ENCODE peak calls at places on chromosomes 7 and 10, in nine cellular contexts. Z is WTC11, D is endodermal cell, X is RWPE1, H is coronary artery, T is colonic mucosa, Y is cardiac muscle cell, L is natural killer cell, J is upper lobe of right lung. W is an unnamed sample.

GRCh38 chr7:116574025-116574822 is 49.4 kb downstream of the CAV1 start:
- DNase-seq in Z (no peak), D (no peak), X (no peak), H (no peak), T (no peak), Y (no peak), L (no peak), J (no peak), W (no peak)

GRCh38 chr10:84826704-84827103 is 498.3 kb downstream of the CCSER2 start:
- DNase-seq in Z (no peak), D (peak), X (no peak), H (no peak), T (no peak), Y (no peak), L (no peak), J (no peak), W (no peak)

GRCh38 chr7:126228356-126229061 is 1024.2 kb downstream of the GRM8 start:
- DNase-seq in Z (no peak), D (no peak), X (no peak), H (no peak), T (no peak), Y (no peak), L (no peak), J (no peak), W (no peak)

GRCh38 chr10:119755446-119755845 is 29.6 kb downstream of the INPP5F start:
- DNase-seq in Z (no peak), D (no peak), X (no peak), H (no peak), T (no peak), Y (no peak), L (no peak), J (no peak), W (no peak)

GRCh38 chr10:126497672-126498071 is 109.4 kb upstream of the ADAM12 start:
- DNase-seq in Z (no peak), D (no peak), X (no peak), H (no peak), T (no peak), Y (no peak), L (no peak), J (no peak), W (no peak)

GRCh38 chr7:98816206-98816605 is 53.6 kb downstream of the TMEM130 start:
- DNase-seq in Z (no peak), D (no peak), X (no peak), H (peak), T (no peak), Y (no peak), L (no peak), J (no peak), W (no peak)

GRCh38 chr10:26857991-26858706 is 2.6 kb downstream of the ABI1 start:
- DNase-seq in Z (no peak), D (no peak), X (no peak), H (no peak), T (no peak), Y (peak), L (no peak), J (no peak), W (no peak)

GRCh38 chr10:79192677-79193003 is 123.9 kb downstream of the ZMIZ1 start:
- DNase-seq in Z (no peak), D (no peak), X (peak), H (no peak), T (no peak), Y (no peak), L (no peak), J (no peak), W (no peak)

GRCh38 chr7:83697814-83698530 is 49.0 kb upstream of the SEMA3E start:
- DNase-seq in Z (no peak), D (no peak), X (no peak), H (no peak), T (no peak), Y (no peak), L (no peak), J (no peak), W (no peak)

GRCh38 chr7:1844336-1844955 is 174.4 kb downstream of the ELFN1 start:
- DNase-seq in Z (peak), D (peak), X (no peak), H (no peak), T (no peak), Y (no peak), L (no peak), J (peak), W (no peak)

GRCh38 chr10:7826971-7827370 is 8.7 kb downstream of the TAF3 start:
- DNase-seq in Z (no peak), D (peak), X (peak), H (no peak), T (no peak), Y (peak), L (no peak), J (no peak), W (no peak)

GRCh38 chr7:17680026-17680425 is 260.3 kb downstream of the SNX13 start:
- DNase-seq in Z (no peak), D (peak), X (peak), H (no peak), T (peak), Y (peak), L (no peak), J (peak), W (no peak)

GRCh38 chr10:79023489-79024162 is 45.1 kb upstream of the ZMIZ1 start:
- DNase-seq in Z (no peak), D (peak), X (no peak), H (peak), T (no peak), Y (peak), L (no peak), J (peak), W (no peak)

GRCh38 chr7:7719235-7719634 is 828 bp upstream of the RPA3 start:
- DNase-seq in Z (no peak), D (no peak), X (peak), H (no peak), T (peak), Y (no peak), L (no peak), J (no peak), W (no peak)

GRCh38 chr7:20402297-20403230 is 71.9 kb downstream of the ITGB8 start:
- DNase-seq in Z (no peak), D (no peak), X (no peak), H (no peak), T (no peak), Y (no peak), L (no peak), J (no peak), W (no peak)

GRCh38 chr10:28938745-28939144 is 261.4 kb downstream of the BAMBI start:
- DNase-seq in Z (no peak), D (no peak), X (no peak), H (no peak), T (no peak), Y (no peak), L (no peak), J (no peak), W (no peak)

GRCh38 chr7:41007351-41007751 is 695.5 kb downstream of the INHBA start:
- DNase-seq in Z (no peak), D (no peak), X (no peak), H (no peak), T (no peak), Y (no peak), L (no peak), J (no peak), W (no peak)

GRCh38 chr7:116802784-116803183 is 59.6 kb upstream of the CAPZA2 start:
- DNase-seq in Z (no peak), D (peak), X (peak), H (no peak), T (peak), Y (peak), L (no peak), J (no peak), W (peak)

GRCh38 chr7:68425377-68425776 is 1172.9 kb upstream of the AUTS2 start:
- DNase-seq in Z (no peak), D (no peak), X (no peak), H (no peak), T (no peak), Y (no peak), L (no peak), J (no peak), W (no peak)

GRCh38 chr10:58373446-58373834 is 11.8 kb upstream of the TFAM start:
- DNase-seq in Z (no peak), D (no peak), X (peak), H (no peak), T (no peak), Y (no peak), L (no peak), J (no peak), W (no peak)

GRCh38 chr7:122887848-122888247 is 1.6 kb upstream of the CADPS2 start:
- DNase-seq in Z (no peak), D (no peak), X (no peak), H (no peak), T (no peak), Y (no peak), L (no peak), J (no peak), W (no peak)
- TF ChIP-seq CTCF in Z (no peak), D (no peak), X (no peak), H (no peak), T (no peak), Y (no peak), L (no peak), J (no peak), W (no peak)

GRCh38 chr7:37833818-37834146 is 14.6 kb upstream of the NME8 start:
- DNase-seq in Z (no peak), D (no peak), X (no peak), H (no peak), T (no peak), Y (no peak), L (no peak), J (no peak), W (no peak)
- TF ChIP-seq CTCF in Z (no peak), D (peak), X (peak), H (peak), T (no peak), Y (no peak), L (peak), J (no peak), W (peak)

GRCh38 chr10:110812583-110812982 is 59.1 kb upstream of the PDCD4 start:
- DNase-seq in Z (no peak), D (no peak), X (no peak), H (no peak), T (no peak), Y (no peak), L (no peak), J (no peak), W (no peak)

GRCh38 chr10:110810625-110811024 is 61.1 kb upstream of the PDCD4 start:
- DNase-seq in Z (no peak), D (no peak), X (no peak), H (no peak), T (no peak), Y (no peak), L (no peak), J (no peak), W (no peak)

GRCh38 chr10:110815354-110816004 is 56.2 kb upstream of the PDCD4 start:
- DNase-seq in Z (no peak), D (no peak), X (no peak), H (no peak), T (no peak), Y (no peak), L (no peak), J (no peak), W (no peak)

GRCh38 chr10:110811791-110812581 is 59.7 kb upstream of the PDCD4 start:
- DNase-seq in Z (no peak), D (no peak), X (no peak), H (no peak), T (no peak), Y (no peak), L (no peak), J (no peak), W (no peak)

DNA sequence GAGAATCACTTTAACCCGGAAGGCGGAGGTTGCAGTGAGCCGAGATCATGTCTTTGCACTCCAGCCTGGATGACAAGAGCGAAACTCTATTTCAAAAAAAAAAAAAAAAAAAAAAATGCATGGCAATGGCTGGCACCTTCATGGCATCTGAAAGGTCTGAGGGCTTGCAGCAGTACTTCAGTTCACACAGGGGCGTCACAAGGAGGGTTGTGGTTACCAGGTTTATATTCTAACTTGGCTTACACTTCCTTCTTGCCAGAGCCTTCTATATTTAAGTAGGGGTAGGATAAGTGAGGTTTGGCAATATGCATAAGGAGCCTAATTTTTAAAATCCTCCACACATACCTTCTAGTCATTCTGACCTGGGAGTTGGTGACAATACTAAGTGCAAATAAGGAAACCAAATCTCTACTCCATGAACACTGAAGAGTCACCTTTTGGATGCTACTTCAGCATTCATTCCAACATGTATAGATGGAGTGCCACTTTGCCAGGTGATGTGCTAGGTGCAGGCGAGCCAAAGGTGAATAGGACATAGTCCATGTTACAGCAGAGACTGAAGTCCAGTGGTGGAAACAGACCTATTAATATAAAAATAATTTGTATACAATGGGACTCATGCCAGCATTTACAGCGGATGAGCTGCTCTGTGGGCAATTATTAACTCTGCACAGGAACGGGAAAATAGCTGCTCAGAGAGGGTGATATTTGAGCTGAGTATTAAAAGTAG is 57.8 kb upstream of the PDCD4 start:
- DNase-seq in Z (no peak), D (no peak), X (no peak), H (no peak), T (no peak), Y (no peak), L (no peak), J (no peak), W (no peak)
- TF ChIP-seq CTCF in Z (no peak), D (no peak), X (no peak), H (no peak), T (no peak), Y (no peak), L (no peak), J (no peak), W (no peak)

GRCh38 chr7:90842430-90842788 is 246.3 kb downstream of the CDK14 start:
- DNase-seq in Z (no peak), D (no peak), X (no peak), H (no peak), T (no peak), Y (no peak), L (no peak), J (no peak), W (no peak)
- TF ChIP-seq CTCF in Z (no peak), D (no peak), X (no peak), H (no peak), T (no peak), Y (no peak), L (no peak), J (no peak), W (no peak)

GRCh38 chr10:14241196-14241595 is 89.5 kb downstream of the FRMD4A start:
- DNase-seq in Z (no peak), D (no peak), X (no peak), H (no peak), T (no peak), Y (no peak), L (no peak), J (no peak), W (no peak)

GRCh38 chr10:14236341-14236740 is 94.4 kb downstream of the FRMD4A start:
- DNase-seq in Z (no peak), D (peak), X (no peak), H (no peak), T (no peak), Y (no peak), L (no peak), J (no peak), W (no peak)

GRCh38 chr10:14244801-14245211 is 85.9 kb downstream of the FRMD4A start:
- DNase-seq in Z (no peak), D (no peak), X (peak), H (no peak), T (no peak), Y (no peak), L (no peak), J (no peak), W (no peak)

GRCh38 chr10:14244147-14244546 is 86.6 kb downstream of the FRMD4A start:
- DNase-seq in Z (peak), D (peak), X (no peak), H (no peak), T (no peak), Y (no peak), L (no peak), J (no peak), W (no peak)

GRCh38 chr10:14240253-14241189 is 90.2 kb downstream of the FRMD4A start:
- DNase-seq in Z (peak), D (peak), X (no peak), H (no peak), T (no peak), Y (no peak), L (no peak), J (no peak), W (no peak)
- TF ChIP-seq CTCF in Z (no peak), D (peak), X (no peak), H (no peak), T (no peak), Y (no peak), L (no peak), J (peak), W (peak)

DNA sequence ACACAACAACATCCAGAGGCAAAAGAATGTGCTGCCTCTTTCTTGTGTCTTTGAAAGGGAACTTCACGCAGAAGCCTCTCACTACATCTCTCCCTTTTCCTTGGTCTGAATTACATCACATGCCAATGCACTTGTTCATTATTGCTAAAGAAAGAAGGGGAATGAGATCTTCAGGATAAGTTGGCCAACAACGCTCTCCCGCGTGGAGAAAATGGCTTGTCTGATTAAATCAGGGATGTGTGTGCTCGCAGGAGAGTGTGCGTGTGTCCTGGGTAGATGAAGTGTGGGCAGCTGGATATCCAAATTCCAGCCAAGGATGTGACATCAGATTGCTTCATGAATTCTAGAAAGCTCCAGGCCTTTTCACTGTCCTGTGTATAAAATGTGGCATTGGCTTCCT is 541.6 kb upstream of the FZD8 start:
- DNase-seq in Z (no peak), D (no peak), X (no peak), H (no peak), T (no peak), Y (no peak), L (no peak), J (no peak), W (no peak)
- TF ChIP-seq CTCF in Z (no peak), D (no peak), X (no peak), H (no peak), T (no peak), Y (no peak), L (no peak), J (no peak), W (no peak)

GRCh38 chr7:128217972-128218652 is 23.0 kb upstream of the LEP start:
- DNase-seq in Z (no peak), D (no peak), X (no peak), H (no peak), T (no peak), Y (no peak), L (no peak), J (no peak), W (no peak)
- TF ChIP-seq CTCF in Z (peak), D (peak), X (no peak), H (no peak), T (no peak), Y (peak), L (no peak), J (no peak), W (peak)